ENCODE peak calls at places on chromosomes 7 and 10, in four cellular contexts. V is astrocyte of the spinal cord; H is CD8-positive, alpha-beta memory T cell; A is stimulated activated CD4-positive, alpha-beta T cell treated with anti-CD3 and anti-CD28 coated beads, Interleukin-1b, Interleukin-23, amount 100 ng/mL, for 1 hour. R is an unnamed sample.

GRCh38 chr10:77504196-77504869 is 133.3 kb downstream of the KCNMA1 start:
- DNase-seq in V (peak; percentile 58), H (no peak), A (no peak), R (peak; percentile 58)

GRCh38 chr10:1232164-1232911 is 176.2 kb downstream of the WDR37 start:
- DNase-seq in V (no peak), H (no peak), A (no peak), R (no peak)

GRCh38 chr10:75000748-75001321 is 110.6 kb upstream of the SAMD8 start:
- DNase-seq in V (no peak), H (no peak), A (no peak), R (no peak)

GRCh38 chr10:22617516-22617915 is 96.9 kb downstream of the PIP4K2A start:
- DNase-seq in V (no peak), H (no peak), A (no peak), R (no peak)

GRCh38 chr10:30527623-30528426 is 93.8 kb downstream of the MAP3K8 start:
- DNase-seq in V (no peak), H (no peak), A (no peak), R (no peak)

GRCh38 chr10:68043030-68043429 is 32.1 kb downstream of the HERC4 start:
- DNase-seq in V (peak; percentile 32), H (no peak), A (no peak), R (peak; percentile 56)

GRCh38 chr7:111198255-111198654 is 107.3 kb downstream of the LRRN3 start:
- DNase-seq in V (peak; percentile 99), H (no peak), A (no peak), R (peak; percentile 99)

GRCh38 chr10:60467202-60467546 is 77.5 kb upstream of the ANK3 start:
- DNase-seq in V (no peak), H (no peak), A (no peak), R (no peak)

GRCh38 chr7:120981888-120982615 is 6.5 kb upstream of the CPED1 start:
- DNase-seq in V (peak; percentile 76), H (no peak), A (no peak), R (peak; percentile 80)

GRCh38 chr10:4650572-4650971 is 175.4 kb upstream of the AKR1E2 start:
- DNase-seq in V (no peak), H (no peak), A (no peak), R (no peak)

GRCh38 chr7:2722591-2722990 is 34.6 kb downstream of the AMZ1 start:
- DNase-seq in V (no peak), H (no peak), A (no peak), R (no peak)

GRCh38 chr7:20152511-20152910 is 64.7 kb downstream of the MACC1 start:
- DNase-seq in V (no peak), H (no peak), A (no peak), R (peak; percentile 15)

GRCh38 chr7:79063019-79063698 is 390.3 kb downstream of the MAGI2 start:
- DNase-seq in V (no peak), H (no peak), A (no peak), R (no peak)

GRCh38 chr10:112525215-112525614 is 78.2 kb downstream of the VTI1A start:
- DNase-seq in V (no peak), H (no peak), A (no peak), R (peak; percentile 3)

GRCh38 chr7:46485481-46486065 is 564.5 kb upstream of the IGFBP3 start:
- DNase-seq in V (peak; percentile 73), H (no peak), A (no peak), R (peak; percentile 78)

GRCh38 chr7:24777811-24778210 is 20.5 kb upstream of the GSDME start:
- DNase-seq in V (no peak), H (no peak), A (no peak), R (no peak)

GRCh38 chr10:29618341-29619171 is 16.2 kb downstream of the SVIL start:
- DNase-seq in V (no peak), H (no peak), A (no peak), R (no peak)

GRCh38 chr10:60032723-60033122 is 126.4 kb upstream of the CCDC6 start:
- DNase-seq in V (peak; percentile 52), H (no peak), A (peak; percentile 2), R (peak; percentile 55)

GRCh38 chr7:151459726-151460473 is 20.0 kb upstream of the CRYGN start:
- DNase-seq in V (peak; percentile 88), H (no peak), A (no peak), R (peak; percentile 94)

GRCh38 chr10:66928000-66928770 is 2.3 kb downstream of the LRRTM3 start:
- DNase-seq in V (no peak), H (no peak), A (no peak), R (no peak)

GRCh38 chr7:107528461-107528860 is 35.3 kb downstream of the COG5 start:
- DNase-seq in V (peak; percentile 65), H (no peak), A (no peak), R (peak; percentile 66)

GRCh38 chr7:106626376-106627293 is 34.3 kb downstream of the CCDC71L start:
- DNase-seq in V (no peak), H (no peak), A (no peak), R (no peak)

GRCh38 chr10:16992611-16993119 is 136.9 kb downstream of the CUBN start:
- DNase-seq in V (peak; percentile 54), H (no peak), A (no peak), R (no peak)

GRCh38 chr7:50714851-50715250 is 67.8 kb downstream of the GRB10 start:
- DNase-seq in V (no peak), H (no peak), A (no peak), R (no peak)

GRCh38 chr7:30238721-30239441 is 45.5 kb upstream of the ZNRF2 start:
- DNase-seq in V (peak; percentile 58), H (no peak), A (no peak), R (peak; percentile 17)

GRCh38 chr10:88150338-88150737 is 286.9 kb downstream of the PTEN start:
- DNase-seq in V (peak; percentile 65), H (no peak), A (no peak), R (peak; percentile 77)

GRCh38 chr10:78779339-78779955 is 289.3 kb upstream of the ZMIZ1 start:
- DNase-seq in V (no peak), H (no peak), A (no peak), R (no peak)